ENCODE peak calls at places on chromosomes 1 and 21, in ten cellular contexts. I is AG04450, A is Calu3, X is epithelial cell of esophagus, K is NB4, R is cardiac muscle cell, O is mesothelial cell of epicardium, G is glutamatergic neuron, M is heart left ventricle, U is K562. S is an unnamed sample.

GRCh38 chr1:162019006-162019405 is 4.7 kb downstream of the OLFML2B start:
- DNase-seq in I (peak; percentile 33), A (peak; percentile 63), X (peak; percentile 97), K (no peak), R (no peak), O (no peak), G (no peak), M (no peak), U (no peak), S (no peak)

GRCh38 chr1:76053021-76053420 is 21.5 kb upstream of the ST6GALNAC3 start:
- DNase-seq in I (no peak), A (no peak), X (no peak), K (no peak), R (peak; percentile 35), O (no peak), G (peak; percentile 34), M (no peak), U (no peak), S (peak; percentile 6)

GRCh38 chr1:17403081-17403480 is 31.1 kb downstream of the PADI6 start:
- DNase-seq in I (no peak), A (no peak), X (peak; percentile 89), K (no peak), R (no peak), O (no peak), G (no peak), M (no peak), U (no peak), S (no peak)

GRCh38 chr1:2972879-2973575 is 48.2 kb upstream of the ACTRT2 start:
- DNase-seq in I (no peak), A (no peak), X (no peak), K (no peak), R (no peak), O (peak; percentile 26), G (peak; percentile 11), M (no peak), U (no peak), S (no peak)

GRCh38 chr1:198788561-198789064 is 149.8 kb downstream of the PTPRC start:
- DNase-seq in I (no peak), A (no peak), X (no peak), K (peak; percentile 49), R (peak; percentile 34), O (no peak), G (peak; percentile 30), M (no peak), U (peak; percentile 5), S (peak; percentile 56)

GRCh38 chr1:116277840-116278540 is 95.1 kb upstream of the ATP1A1 start:
- DNase-seq in I (no peak), A (no peak), X (no peak), K (peak; percentile 3), R (no peak), O (no peak), G (no peak), M (no peak), U (peak; percentile 24), S (no peak)

GRCh38 chr21:43613755-43614638 is 45.3 kb downstream of the HSF2BP start:
- DNase-seq in I (no peak), A (no peak), X (no peak), K (no peak), R (no peak), O (no peak), G (no peak), M (no peak), U (peak; percentile 34), S (no peak)

GRCh38 chr1:33575324-33575879 is 103.0 kb downstream of the ZSCAN20 start:
- DNase-seq in I (no peak), A (no peak), X (no peak), K (no peak), R (peak; percentile 23), O (no peak), G (no peak), M (peak; percentile 75), U (no peak), S (no peak)

GRCh38 chr21:34128674-34129038 is 55.3 kb downstream of the MRPS6 start:
- DNase-seq in I (no peak), A (no peak), X (no peak), K (no peak), R (peak; percentile 30), O (no peak), G (no peak), M (no peak), U (no peak), S (no peak)

GRCh38 chr1:59072017-59072947 is 224.6 kb upstream of the FGGY start:
- DNase-seq in I (no peak), A (no peak), X (peak; percentile 54), K (peak; percentile 64), R (no peak), O (no peak), G (no peak), M (no peak), U (no peak), S (peak; percentile 39)

GRCh38 chr1:89632213-89633102 is 462 bp upstream of the LRRC8C start:
- DNase-seq in I (peak; percentile 23), A (peak; percentile 88), X (peak; percentile 80), K (peak; percentile 91), R (peak; percentile 92), O (peak; percentile 84), G (peak; percentile 94), M (peak; percentile 92), U (peak; percentile 87), S (peak; percentile 90)

GRCh38 chr1:5645135-5645399 is 347.2 kb downstream of the NPHP4 start:
- DNase-seq in I (no peak), A (no peak), X (no peak), K (no peak), R (no peak), O (peak; percentile 13), G (no peak), M (no peak), U (no peak), S (no peak)

GRCh38 chr1:55215194-55216021 is at the start of gene USP24:
- DNase-seq in I (no peak), A (peak; percentile 84), X (peak; percentile 83), K (peak; percentile 86), R (peak; percentile 87), O (peak; percentile 82), G (peak; percentile 84), M (peak; percentile 82), U (peak; percentile 90), S (peak; percentile 84)

GRCh38 chr1:16218014-16218673 is 5.7 kb upstream of the ARHGEF19 start:
- DNase-seq in I (no peak), A (no peak), X (no peak), K (no peak), R (no peak), O (no peak), G (no peak), M (no peak), U (no peak), S (no peak)

GRCh38 chr1:16218674-16219071 is 6.2 kb upstream of the ARHGEF19 start:
- DNase-seq in I (no peak), A (no peak), X (no peak), K (no peak), R (no peak), O (no peak), G (no peak), M (no peak), U (no peak), S (no peak)

GRCh38 chr1:16220101-16220500 is 7.6 kb upstream of the ARHGEF19 start:
- DNase-seq in I (no peak), A (no peak), X (no peak), K (no peak), R (no peak), O (no peak), G (no peak), M (no peak), U (no peak), S (no peak)

GRCh38 chr1:16224472-16224871 is 12.0 kb upstream of the ARHGEF19 start:
- DNase-seq in I (no peak), A (no peak), X (no peak), K (no peak), R (no peak), O (no peak), G (no peak), M (no peak), U (no peak), S (no peak)

GRCh38 chr1:16221499-16221898 is 9.0 kb upstream of the ARHGEF19 start:
- DNase-seq in I (no peak), A (no peak), X (no peak), K (no peak), R (no peak), O (no peak), G (no peak), M (no peak), U (no peak), S (no peak)
- TF ChIP-seq CTCF in I (no peak), A (no peak), X (no peak), K (no peak), R (no peak), O (no peak), G (no peak), M (no peak), U (no peak), S (no peak)

GRCh38 chr21:23858878-23859277 is 1748.4 kb downstream of the MRPL39 start:
- DNase-seq in I (no peak), A (no peak), X (no peak), K (no peak), R (peak; percentile 82), O (no peak), G (no peak), M (no peak), U (peak; percentile 16), S (peak; percentile 15)

DNA sequence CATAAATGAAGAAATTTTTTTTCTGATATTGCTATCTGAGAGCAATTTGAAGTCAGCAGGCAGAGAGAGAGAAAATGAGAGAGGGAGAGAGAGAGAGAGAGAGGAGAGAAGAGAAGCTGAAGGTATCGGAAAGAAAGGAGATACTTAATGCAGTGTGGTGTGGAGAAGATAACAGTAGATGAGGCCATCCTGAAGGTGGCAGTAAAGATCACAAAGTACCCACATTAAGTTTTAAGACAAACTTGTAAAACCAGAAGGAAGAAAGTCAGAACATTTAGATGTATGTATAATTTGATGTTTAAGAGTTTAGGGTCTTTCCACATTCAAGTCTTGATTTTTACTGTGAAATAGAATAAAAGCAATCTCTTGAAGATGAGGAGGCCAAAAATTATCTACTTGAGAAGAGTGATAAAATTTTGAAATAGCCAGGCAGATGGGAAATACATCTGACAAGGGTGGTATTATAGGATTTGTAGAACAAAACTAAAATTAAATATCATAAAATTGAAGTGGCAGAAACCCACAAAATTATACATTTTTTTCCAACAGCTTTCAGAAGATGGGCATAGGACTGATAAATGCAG is 1753.4 kb downstream of the MRPL39 start:
- DNase-seq in I (peak; percentile 7), A (peak; percentile 1), X (peak; percentile 7), K (peak; percentile 50), R (peak; percentile 36), O (no peak), G (no peak), M (no peak), U (peak; percentile 50), S (peak; percentile 25)
- TF ChIP-seq CTCF in I (peak; percentile 70), A (no peak), X (no peak), K (peak; percentile 37), R (peak; percentile 5), O (no peak), G (peak; percentile 44), M (peak; percentile 52), U (peak; percentile 6), S (peak; percentile 68)

GRCh38 chr1:41500781-41501518 is 16.5 kb upstream of the EDN2 start:
- DNase-seq in I (no peak), A (peak; percentile 50), X (no peak), K (no peak), R (peak; percentile 75), O (no peak), G (no peak), M (no peak), U (no peak), S (no peak)
- TF ChIP-seq CTCF in I (no peak), A (no peak), X (no peak), K (no peak), R (no peak), O (no peak), G (no peak), M (no peak), U (no peak), S (no peak)

GRCh38 chr1:91744973-91745648 is 140.8 kb downstream of the TGFBR3 start:
- DNase-seq in I (no peak), A (no peak), X (peak; percentile 36), K (no peak), R (no peak), O (no peak), G (no peak), M (peak; percentile 41), U (no peak), S (no peak)
- TF ChIP-seq CTCF in I (no peak), A (no peak), X (peak; percentile 21), K (no peak), R (peak; percentile 17), O (no peak), G (no peak), M (peak; percentile 32), U (no peak), S (no peak)

S was measured in activated CD8-positive, alpha-beta T cell treated with anti-CD3 and anti-CD28 coated beads for 36 hours.